ENCODE peak calls at places on chromosomes 12 and 14, in six cellular contexts. W, E, S, Z, Y and K are unnamed samples.

GRCh38 chr14:22472935-22473854 is 115.8 kb downstream of the DAD1 start:
- DNase-seq in Z (no peak), W (no peak), Y (peak; percentile 43), S (peak; percentile 79), E (peak; percentile 73), K (no peak)

GRCh38 chr12:126069549-126070165 is 1004.4 kb downstream of the AACS start:
- DNase-seq in Y (peak; percentile 47), W (no peak), Z (peak; percentile 78), E (peak; percentile 82), S (peak; percentile 26), K (no peak)

GRCh38 chr12:114274131-114274530 is 131.8 kb downstream of the TBX5 start:
- DNase-seq in W (no peak), Z (no peak), E (no peak), Y (no peak), S (peak; percentile 6), K (no peak)

GRCh38 chr12:13179159-13180074 is 17.1 kb upstream of the EMP1 start:
- DNase-seq in E (peak; percentile 60), Z (peak; percentile 9), Y (peak; percentile 33), S (peak; percentile 6), W (peak; percentile 51), K (peak; percentile 57)

GRCh38 chr14:24164591-24164991 is 3.5 kb downstream of the IRF9 start:
- DNase-seq in E (no peak), Z (no peak), Y (no peak), W (no peak), S (no peak), K (no peak)

GRCh38 chr12:131487379-131488129 is 223.3 kb upstream of the SFSWAP start:
- DNase-seq in Z (no peak), S (peak; percentile 47), Y (no peak), E (no peak), W (no peak), K (no peak)

GRCh38 chr14:38042356-38042755 is 165.3 kb upstream of the SSTR1 start:
- DNase-seq in Z (no peak), S (no peak), Y (no peak), E (peak; percentile 87), W (no peak), K (no peak)

GRCh38 chr12:4279120-4279690 is 5.6 kb downstream of the CCND2 start:
- DNase-seq in Y (no peak), W (no peak), S (no peak), E (no peak), Z (no peak), K (no peak)

GRCh38 chr14:76204436-76205230 is 52.9 kb downstream of the GPATCH2L start:
- DNase-seq in Y (no peak), W (no peak), S (no peak), Z (no peak), E (no peak), K (no peak)

GRCh38 chr12:93020225-93020997 is 91.3 kb upstream of the EEA1 start:
- DNase-seq in Y (no peak), W (no peak), S (no peak), E (peak; percentile 84), Z (peak; percentile 54), K (no peak)

GRCh38 chr14:103519837-103520212 is 2.8 kb downstream of the CKB start:
- DNase-seq in Y (no peak), E (no peak), Z (no peak), S (no peak), W (no peak), K (no peak)

GRCh38 chr14:54606178-54606577 is 39.2 kb downstream of the SAMD4A start:
- DNase-seq in Z (no peak), E (peak; percentile 86), Y (no peak), W (no peak), S (no peak), K (no peak)

GRCh38 chr12:131126662-131127173 is 173.0 kb downstream of the ADGRD1 start:
- DNase-seq in Y (no peak), E (no peak), Z (no peak), W (no peak), S (no peak), K (no peak)

GRCh38 chr14:54465654-54466053 is 23.1 kb downstream of the GMFB start:
- DNase-seq in Y (no peak), Z (no peak), S (no peak), E (no peak), W (no peak), K (no peak)

GRCh38 chr12:39503445-39503844 is 60.5 kb upstream of the KIF21A start:
- DNase-seq in S (no peak), Z (no peak), Y (no peak), W (no peak), E (peak; percentile 29), K (no peak)

GRCh38 chr14:103556976-103557758 is 5.3 kb downstream of the BAG5 start:
- DNase-seq in Y (no peak), Z (peak; percentile 52), E (no peak), S (no peak), W (no peak), K (no peak)

GRCh38 chr14:33631021-33631420 is 319.9 kb downstream of the EGLN3 start:
- DNase-seq in Z (no peak), S (no peak), E (no peak), Y (no peak), W (no peak), K (no peak)

GRCh38 chr14:77008541-77008940 is 20.0 kb downstream of the IRF2BPL start:
- DNase-seq in S (no peak), W (no peak), Z (no peak), Y (no peak), E (no peak), K (no peak)

GRCh38 chr12:12081836-12082497 is 11.2 kb downstream of the BCL2L14 start:
- DNase-seq in Y (peak; percentile 31), E (peak; percentile 74), Z (peak; percentile 66), W (no peak), S (peak; percentile 35), K (no peak)

GRCh38 chr14:74085047-74085637 is 386 bp downstream of the LIN52 start:
- DNase-seq in W (peak; percentile 23), Z (peak; percentile 30), E (peak; percentile 71), S (peak; percentile 43), Y (peak; percentile 37), K (no peak)

GRCh38 chr14:28671425-28671824 is 95.2 kb upstream of the FOXG1 start:
- DNase-seq in Y (no peak), S (peak; percentile 9), Z (no peak), W (no peak), E (no peak), K (no peak)

GRCh38 chr12:99711246-99711645 is 63.7 kb downstream of the GARIN6 start:
- DNase-seq in W (no peak), Z (no peak), Y (no peak), S (no peak), E (no peak), K (no peak)